ENCODE peak calls at places on chromosomes 4 and X, in six cellular contexts. One of them, this sample, is unnamed.

GRCh38 chrX:22486326-22486725 is 213.6 kb downstream of the CBLL2 start:
- DNase-seq in right cardiac atrium: no peak
- DNase-seq in ovary: no peak
- DNase-seq in thyroid gland: no peak
- DNase-seq in cardiac muscle cell: no peak
- DNase-seq in GM23338: no peak
- DNase-seq in this sample: no peak

GRCh38 chr4:4821577-4821976 is 37.9 kb upstream of the MSX1 start:
- DNase-seq in GM23338: no peak
- DNase-seq in thyroid gland: no peak
- DNase-seq in ovary: no peak
- DNase-seq in cardiac muscle cell: no peak
- DNase-seq in right cardiac atrium: no peak
- DNase-seq in this sample: no peak

GRCh38 chr4:85486425-85487101 is 11.6 kb downstream of the ARHGAP24 start:
- DNase-seq in thyroid gland: no peak
- DNase-seq in cardiac muscle cell: no peak
- DNase-seq in GM23338: no peak
- DNase-seq in right cardiac atrium: no peak
- DNase-seq in ovary: no peak
- DNase-seq in this sample: no peak

GRCh38 chr4:176837176-176837915 is 44.6 kb upstream of the VEGFC start:
- DNase-seq in GM23338: no peak
- DNase-seq in cardiac muscle cell: no peak
- DNase-seq in thyroid gland: no peak
- DNase-seq in right cardiac atrium: no peak
- DNase-seq in ovary: no peak
- DNase-seq in this sample: no peak

GRCh38 chr4:41632481-41633073 is 94.6 kb downstream of the LIMCH1 start:
- DNase-seq in right cardiac atrium: no peak
- DNase-seq in thyroid gland: no peak
- DNase-seq in GM23338: no peak
- DNase-seq in cardiac muscle cell: no peak
- DNase-seq in ovary: no peak
- DNase-seq in this sample: no peak

GRCh38 chr4:165369522-165369921 is 9.3 kb upstream of the CPE start:
- DNase-seq in cardiac muscle cell: no peak
- DNase-seq in ovary: no peak
- DNase-seq in right cardiac atrium: no peak
- DNase-seq in thyroid gland: no peak
- DNase-seq in GM23338: no peak
- DNase-seq in this sample: no peak

GRCh38 chrX:24148535-24149345 is 789 bp upstream of the ZFX start:
- DNase-seq in GM23338: no peak
- DNase-seq in right cardiac atrium: no peak
- DNase-seq in ovary: no peak
- DNase-seq in cardiac muscle cell: no peak
- DNase-seq in thyroid gland: peak; percentile 10
- DNase-seq in this sample: no peak

GRCh38 chrX:133859336-133859735 is 126.1 kb downstream of the GPC3 start:
- DNase-seq in GM23338: no peak
- DNase-seq in thyroid gland: no peak
- DNase-seq in cardiac muscle cell: no peak
- DNase-seq in ovary: no peak
- DNase-seq in right cardiac atrium: no peak
- DNase-seq in this sample: no peak

GRCh38 chrX:1165535-1166196 is 46.8 kb downstream of the CRLF2 start:
- DNase-seq in GM23338: no peak
- DNase-seq in cardiac muscle cell: peak; percentile 38
- DNase-seq in ovary: no peak
- DNase-seq in thyroid gland: no peak
- DNase-seq in right cardiac atrium: no peak
- DNase-seq in this sample: no peak

GRCh38 chr4:177047070-177047850 is 254.5 kb upstream of the VEGFC start:
- DNase-seq in right cardiac atrium: peak; percentile 75
- DNase-seq in thyroid gland: peak; percentile 80
- DNase-seq in GM23338: peak; percentile 81
- DNase-seq in cardiac muscle cell: peak; percentile 80
- DNase-seq in ovary: peak; percentile 59
- DNase-seq in this sample: no peak

GRCh38 chr4:183409956-183410355 is 34.5 kb upstream of the CDKN2AIP start:
- DNase-seq in cardiac muscle cell: no peak
- DNase-seq in GM23338: no peak
- DNase-seq in thyroid gland: no peak
- DNase-seq in ovary: no peak
- DNase-seq in right cardiac atrium: no peak
- DNase-seq in this sample: no peak

GRCh38 chr4:113849771-113850170 is 88.2 kb upstream of the CAMK2D start:
- DNase-seq in right cardiac atrium: peak; percentile 62
- DNase-seq in cardiac muscle cell: no peak
- DNase-seq in GM23338: no peak
- DNase-seq in thyroid gland: peak; percentile 17
- DNase-seq in ovary: no peak
- DNase-seq in this sample: no peak

GRCh38 chr4:83024233-83024632 is 10.8 kb upstream of the COPS4 start:
- DNase-seq in ovary: no peak
- DNase-seq in GM23338: no peak
- DNase-seq in right cardiac atrium: no peak
- DNase-seq in cardiac muscle cell: no peak
- DNase-seq in thyroid gland: no peak
- DNase-seq in this sample: no peak

GRCh38 chrX:6266041-6266440 is 37.4 kb upstream of the NLGN4X start:
- DNase-seq in thyroid gland: no peak
- DNase-seq in cardiac muscle cell: no peak
- DNase-seq in right cardiac atrium: no peak
- DNase-seq in GM23338: no peak
- DNase-seq in ovary: no peak
- DNase-seq in this sample: no peak

GRCh38 chrX:997631-998137 is 214.8 kb downstream of the CRLF2 start:
- DNase-seq in right cardiac atrium: no peak
- DNase-seq in thyroid gland: no peak
- DNase-seq in cardiac muscle cell: no peak
- DNase-seq in ovary: no peak
- DNase-seq in GM23338: peak; percentile 74
- DNase-seq in this sample: no peak

GRCh38 chr4:173536808-173537429 is 6.9 kb upstream of the HAND2 start:
- DNase-seq in cardiac muscle cell: peak; percentile 44
- DNase-seq in right cardiac atrium: no peak
- DNase-seq in GM23338: peak; percentile 95
- DNase-seq in thyroid gland: no peak
- DNase-seq in ovary: peak; percentile 33
- DNase-seq in this sample: no peak

GRCh38 chr4:173538148-173538902 is 8.3 kb upstream of the HAND2 start:
- DNase-seq in right cardiac atrium: peak; percentile 87
- DNase-seq in GM23338: peak; percentile 58
- DNase-seq in ovary: peak; percentile 64
- DNase-seq in cardiac muscle cell: peak; percentile 58
- DNase-seq in thyroid gland: no peak
- DNase-seq in this sample: no peak

GRCh38 chr4:173537628-173538147 is 7.7 kb upstream of the HAND2 start:
- DNase-seq in thyroid gland: no peak
- DNase-seq in right cardiac atrium: no peak
- DNase-seq in GM23338: peak; percentile 54
- DNase-seq in ovary: peak; percentile 45
- DNase-seq in cardiac muscle cell: no peak
- DNase-seq in this sample: no peak

GRCh38 chr4:173539986-173540385 is 10.0 kb upstream of the HAND2 start:
- DNase-seq in cardiac muscle cell: no peak
- DNase-seq in ovary: no peak
- DNase-seq in GM23338: no peak
- DNase-seq in right cardiac atrium: no peak
- DNase-seq in thyroid gland: no peak
- DNase-seq in this sample: no peak

GRCh38 chr4:173538903-173539445 is 8.9 kb upstream of the HAND2 start:
- DNase-seq in right cardiac atrium: peak; percentile 27
- DNase-seq in thyroid gland: no peak
- DNase-seq in ovary: peak; percentile 33
- DNase-seq in GM23338: peak; percentile 16
- DNase-seq in cardiac muscle cell: no peak
- DNase-seq in this sample: no peak
- H3K4me3 ChIP-seq in right cardiac atrium: peak overlapping the region; percentile 46
- H3K4me3 ChIP-seq in thyroid gland: peak overlapping the region; percentile 7
- H3K4me3 ChIP-seq in ovary: peak overlapping the region; percentile 39
- H3K4me3 ChIP-seq in GM23338: peak overlapping the region; percentile 54
- H3K4me3 ChIP-seq in cardiac muscle cell: peak overlapping the region; percentile 16
- H3K4me3 ChIP-seq in this sample: peak overlapping the region; percentile 9

DNA sequence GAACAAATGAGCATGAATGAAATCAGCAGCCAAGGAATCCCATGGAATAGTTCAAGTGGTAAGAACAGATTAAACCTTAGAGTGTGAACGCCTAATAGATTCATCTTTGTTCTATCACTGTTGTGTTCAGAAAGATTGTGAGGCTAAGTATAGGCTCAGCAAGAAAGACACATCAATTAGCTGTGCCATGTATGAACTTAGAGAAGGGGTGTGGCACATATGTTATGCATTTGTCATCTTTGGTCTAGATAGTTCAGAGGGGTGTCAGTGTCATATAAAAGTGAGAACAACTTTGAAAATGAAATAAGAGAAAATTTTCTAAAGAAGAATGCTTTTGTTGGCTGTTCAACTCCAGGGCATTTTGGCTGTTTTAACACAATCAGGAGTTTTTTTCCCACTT is 9.4 kb downstream of the DAPP1 start:
- DNase-seq in thyroid gland: no peak
- DNase-seq in ovary: no peak
- DNase-seq in GM23338: no peak
- DNase-seq in cardiac muscle cell: no peak
- DNase-seq in right cardiac atrium: no peak
- DNase-seq in this sample: no peak
- H3K4me1 ChIP-seq in thyroid gland: no peaks in the 10 kb centered on the region
- H3K4me1 ChIP-seq in ovary: no peaks in the 10 kb centered on the region
- H3K4me1 ChIP-seq in GM23338: no peaks in the 10 kb centered on the region
- H3K4me1 ChIP-seq in cardiac muscle cell: no peaks in the 10 kb centered on the region
- H3K4me1 ChIP-seq in right cardiac atrium: no peaks in the 10 kb centered on the region
- H3K4me1 ChIP-seq in this sample: no peaks in the 10 kb centered on the region

GRCh38 chr4:98653006-98653405 is 5.4 kb downstream of the TSPAN5 start:
- DNase-seq in GM23338: no peak
- DNase-seq in thyroid gland: no peak
- DNase-seq in right cardiac atrium: no peak
- DNase-seq in cardiac muscle cell: no peak
- DNase-seq in ovary: no peak
- DNase-seq in this sample: no peak
- H3K27ac ChIP-seq in GM23338: no peak overlapping the region
- H3K27ac ChIP-seq in thyroid gland: no peak overlapping the region
- H3K27ac ChIP-seq in right cardiac atrium: no peak overlapping the region
- H3K27ac ChIP-seq in cardiac muscle cell: no peak overlapping the region
- H3K27ac ChIP-seq in ovary: no peak overlapping the region
- H3K27ac ChIP-seq in this sample: no peak overlapping the region

DNA sequence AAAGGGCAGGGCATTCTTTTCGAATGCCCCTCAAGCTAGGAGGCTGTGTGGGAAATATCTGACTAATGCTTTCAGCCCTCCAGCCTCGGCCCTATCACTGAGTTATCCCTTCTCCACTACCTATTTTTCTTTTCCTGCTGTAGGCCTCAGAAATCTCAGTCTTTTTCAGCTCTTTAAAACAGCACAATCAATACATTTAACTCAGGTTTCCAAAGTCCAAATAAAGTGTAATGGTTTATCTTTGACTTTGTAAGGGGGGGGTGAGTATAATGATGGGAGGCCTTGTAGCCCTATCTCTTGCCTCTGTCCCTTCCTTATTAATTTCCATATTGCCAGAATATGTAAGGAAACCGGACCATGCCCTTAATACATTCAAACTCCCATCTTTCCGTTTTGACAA is 1.6 kb upstream of the WNK3 start:
- DNase-seq in ovary: no peak
- DNase-seq in right cardiac atrium: no peak
- DNase-seq in thyroid gland: no peak
- DNase-seq in GM23338: no peak
- DNase-seq in cardiac muscle cell: no peak
- DNase-seq in this sample: no peak
- H3K4me3 ChIP-seq in ovary: no peak overlapping the region
- H3K4me3 ChIP-seq in right cardiac atrium: peak overlapping the region; percentile 51
- H3K4me3 ChIP-seq in thyroid gland: no peak overlapping the region
- H3K4me3 ChIP-seq in GM23338: peak overlapping the region; percentile 57
- H3K4me3 ChIP-seq in cardiac muscle cell: peak overlapping the region; percentile 64
- H3K4me3 ChIP-seq in this sample: no peak overlapping the region

DNA sequence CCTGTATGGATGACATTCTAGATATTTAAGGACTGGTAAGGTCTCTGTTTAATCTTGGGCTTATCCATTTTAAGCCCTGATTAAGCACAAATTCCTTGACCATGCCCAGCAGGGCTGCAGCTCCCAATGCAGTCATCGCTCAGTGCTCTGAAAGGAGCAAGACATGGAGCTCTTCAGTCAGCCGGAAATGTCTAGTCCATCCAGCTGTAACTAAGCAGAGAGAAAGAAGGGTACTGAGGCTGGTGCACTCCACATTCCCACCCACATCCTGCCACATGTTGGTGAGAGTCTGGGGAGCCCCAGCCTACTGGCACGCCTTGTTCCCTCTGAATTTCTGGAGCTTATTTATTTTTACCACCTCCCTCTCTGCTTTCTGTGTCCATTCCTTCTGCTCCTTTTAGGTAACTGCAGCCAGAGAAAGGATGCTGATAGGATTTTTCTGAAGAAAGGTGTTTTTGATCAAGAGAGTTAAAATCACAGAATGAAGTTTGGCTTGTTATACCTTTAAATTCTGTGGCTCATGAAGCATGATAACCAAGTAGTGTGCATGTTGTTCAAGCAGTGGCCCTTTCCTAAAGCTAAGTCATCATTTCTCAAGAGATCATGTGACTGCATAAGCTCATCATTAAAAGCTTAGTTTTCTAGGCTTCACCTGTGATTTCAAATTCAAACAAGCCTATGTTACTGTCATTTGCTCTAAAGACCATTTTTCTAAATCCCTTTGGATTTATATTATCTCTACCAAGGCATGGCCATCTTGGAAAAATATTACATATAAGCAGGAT is 74.0 kb downstream of the GALNT7 start:
- DNase-seq in ovary: no peak
- DNase-seq in right cardiac atrium: no peak
- DNase-seq in cardiac muscle cell: no peak
- DNase-seq in thyroid gland: peak; percentile 42
- DNase-seq in GM23338: no peak
- DNase-seq in this sample: no peak
- H3K4me1 ChIP-seq in ovary: peaks cover 2% of the 10 kb centered on the region
- H3K4me1 ChIP-seq in right cardiac atrium: no peaks in the 10 kb centered on the region
- H3K4me1 ChIP-seq in cardiac muscle cell: no peaks in the 10 kb centered on the region
- H3K4me1 ChIP-seq in thyroid gland: peaks cover 6% of the 10 kb centered on the region
- H3K4me1 ChIP-seq in GM23338: peaks cover 93% of the 10 kb centered on the region
- H3K4me1 ChIP-seq in this sample: peaks cover 7% of the 10 kb centered on the region

GRCh38 chr4:76622717-76623116 is 187.7 kb downstream of the SHROOM3 start:
- DNase-seq in ovary: no peak
- DNase-seq in thyroid gland: no peak
- DNase-seq in right cardiac atrium: no peak
- DNase-seq in cardiac muscle cell: no peak
- DNase-seq in GM23338: no peak
- DNase-seq in this sample: no peak
- H3K27ac ChIP-seq in ovary: no peak overlapping the region
- H3K27ac ChIP-seq in thyroid gland: peak overlapping the region; percentile 87
- H3K27ac ChIP-seq in right cardiac atrium: no peak overlapping the region
- H3K27ac ChIP-seq in cardiac muscle cell: no peak overlapping the region
- H3K27ac ChIP-seq in GM23338: no peak overlapping the region
- H3K27ac ChIP-seq in this sample: no peak overlapping the region